ENCODE peak calls at places on chromosomes 13 and 19, in ten cellular contexts. R is stomach; M is effector memory CD4-positive, alpha-beta T cell; T is CD4-positive, alpha-beta memory T cell; Q is psoas muscle; I is SJSA1; A is mucosa of descending colon; G is breast epithelium; O is sigmoid colon; D is Peyer's patch. N is an unnamed sample.

GRCh38 chr13:25213716-25214115 is 41.6 kb upstream of the AMER2 start:
- DNase-seq in R (no peak), M (no peak), T (no peak), Q (no peak), I (no peak), A (no peak), G (no peak), O (no peak), D (no peak), N (no peak)

GRCh38 chr13:50366488-50367174 is 351.4 kb downstream of the KCNRG start:
- DNase-seq in R (no peak), M (no peak), T (no peak), Q (no peak), I (no peak), A (no peak), G (no peak), O (no peak), D (no peak), N (no peak)

GRCh38 chr19:41695745-41696144 is 7.7 kb upstream of the CEACAM7 start:
- DNase-seq in R (no peak), M (no peak), T (no peak), Q (no peak), I (peak; percentile 16), A (no peak), G (no peak), O (peak; percentile 43), D (peak; percentile 13), N (no peak)

GRCh38 chr19:48102870-48103751 is 7.5 kb downstream of the PLA2G4C start:
- DNase-seq in R (no peak), M (peak; percentile 17), T (no peak), Q (no peak), I (no peak), A (peak; percentile 67), G (no peak), O (no peak), D (no peak), N (no peak)

GRCh38 chr13:86020350-86021002 is 221.3 kb upstream of the SLITRK6 start:
- DNase-seq in R (no peak), M (no peak), T (no peak), Q (no peak), I (no peak), A (peak; percentile 19), G (no peak), O (no peak), D (no peak), N (no peak)

GRCh38 chr13:20151016-20151415 is 9.8 kb downstream of the GJA3 start:
- DNase-seq in R (no peak), M (no peak), T (no peak), Q (no peak), I (no peak), A (no peak), G (no peak), O (no peak), D (no peak), N (no peak)

GRCh38 chr19:36686365-36687213 is 823 bp upstream of the ZNF567 start:
- DNase-seq in R (no peak), M (no peak), T (no peak), Q (no peak), I (no peak), A (peak; percentile 29), G (no peak), O (no peak), D (no peak), N (no peak)

GRCh38 chr13:64936879-64937278 is 2293.3 kb downstream of the PCDH9 start:
- DNase-seq in R (no peak), M (no peak), T (no peak), Q (no peak), I (no peak), A (no peak), G (no peak), O (no peak), D (no peak), N (no peak)

GRCh38 chr13:41611385-41611784 is 154.0 kb downstream of the RGCC start:
- DNase-seq in R (no peak), M (no peak), T (no peak), Q (no peak), I (no peak), A (no peak), G (no peak), O (no peak), D (no peak), N (no peak)

GRCh38 chr19:48552406-48553322 is 692 bp downstream of the SULT2B1 start:
- DNase-seq in R (no peak), M (no peak), T (no peak), Q (no peak), I (no peak), A (peak; percentile 38), G (no peak), O (no peak), D (no peak), N (no peak)

GRCh38 chr19:42253245-42254082 is 1.5 kb downstream of the ERF start:
- DNase-seq in R (peak; percentile 62), M (peak; percentile 54), T (peak; percentile 76), Q (peak; percentile 68), I (peak; percentile 77), A (peak; percentile 74), G (no peak), O (peak; percentile 89), D (peak; percentile 85), N (peak; percentile 55)

GRCh38 chr13:36515466-36515865 is 83.2 kb downstream of the CCNA1 start:
- DNase-seq in R (no peak), M (no peak), T (no peak), Q (no peak), I (no peak), A (no peak), G (no peak), O (no peak), D (no peak), N (no peak)

GRCh38 chr13:38687246-38688229 is 661 bp downstream of the FREM2 start:
- DNase-seq in R (no peak), M (no peak), T (no peak), Q (no peak), I (no peak), A (peak; percentile 7), G (no peak), O (peak; percentile 64), D (no peak), N (no peak)

GRCh38 chr19:14408641-14409120 is 10.5 kb downstream of the DDX39A start:
- DNase-seq in R (no peak), M (no peak), T (peak; percentile 49), Q (no peak), I (no peak), A (no peak), G (no peak), O (no peak), D (no peak), N (no peak)

DNA sequence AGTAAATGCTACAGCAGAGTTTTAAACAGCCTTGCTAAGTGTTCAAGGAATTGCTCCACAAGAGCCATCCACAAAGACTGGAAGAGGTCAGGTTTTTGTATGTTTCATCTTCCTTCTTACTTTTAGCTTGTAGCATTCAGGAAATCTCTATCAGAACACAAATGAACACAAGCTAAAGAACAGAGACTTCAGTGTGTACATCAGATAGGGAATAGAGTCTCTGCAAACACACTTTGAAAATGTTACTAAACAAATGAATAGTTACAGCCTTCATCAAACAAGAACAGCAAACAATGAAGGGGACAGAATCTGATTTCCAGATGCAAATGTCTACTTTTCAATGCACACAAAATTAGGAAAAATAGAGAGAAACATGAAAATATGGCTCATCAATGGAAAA is 7.7 kb downstream of the ZNF563 start:
- DNase-seq in R (no peak), M (no peak), T (no peak), Q (no peak), I (no peak), A (no peak), G (no peak), O (no peak), D (no peak), N (no peak)
- H3K4me1 ChIP-seq in R (no peaks in the 10 kb centered on the region), M (no peaks in the 10 kb centered on the region), T (peaks cover 2% of the 10 kb centered on the region), Q (peaks cover 5% of the 10 kb centered on the region), I (no peaks in the 10 kb centered on the region), A (peaks cover 12% of the 10 kb centered on the region), G (no peaks in the 10 kb centered on the region), O (no peaks in the 10 kb centered on the region), D (peaks cover 8% of the 10 kb centered on the region), N (no peaks in the 10 kb centered on the region)

GRCh38 chr13:97145057-97145456 is 77.1 kb upstream of the MBNL2 start:
- DNase-seq in R (no peak), M (no peak), T (no peak), Q (no peak), I (no peak), A (no peak), G (no peak), O (no peak), D (no peak), N (no peak)

GRCh38 chr13:97148894-97149293 is 73.2 kb upstream of the MBNL2 start:
- DNase-seq in R (no peak), M (no peak), T (no peak), Q (no peak), I (no peak), A (no peak), G (no peak), O (no peak), D (no peak), N (no peak)
- H3K4me1 ChIP-seq in R (no peaks in the 10 kb centered on the region), M (no peaks in the 10 kb centered on the region), T (no peaks in the 10 kb centered on the region), Q (no peaks in the 10 kb centered on the region), I (no peaks in the 10 kb centered on the region), A (no peaks in the 10 kb centered on the region), G (no peaks in the 10 kb centered on the region), O (no peaks in the 10 kb centered on the region), D (no peaks in the 10 kb centered on the region), N (no peaks in the 10 kb centered on the region)

GRCh38 chr19:55366790-55367189 is 3.5 kb downstream of the IL11 start:
- DNase-seq in R (no peak), M (no peak), T (no peak), Q (no peak), I (no peak), A (no peak), G (no peak), O (no peak), D (no peak), N (no peak)

GRCh38 chr19:55365922-55366321 is 2.9 kb upstream of the GARIN5B start:
- DNase-seq in R (no peak), M (no peak), T (no peak), Q (no peak), I (no peak), A (no peak), G (no peak), O (no peak), D (no peak), N (no peak)

GRCh38 chr19:55368701-55369563 is 1.3 kb downstream of the IL11 start:
- DNase-seq in R (no peak), M (no peak), T (no peak), Q (no peak), I (peak; percentile 71), A (no peak), G (no peak), O (no peak), D (no peak), N (no peak)

GRCh38 chr19:55369651-55370304 is 485 bp downstream of the IL11 start:
- DNase-seq in R (no peak), M (no peak), T (no peak), Q (no peak), I (peak; percentile 88), A (no peak), G (no peak), O (no peak), D (no peak), N (no peak)

GRCh38 chr19:55368106-55368505 is 2.2 kb downstream of the IL11 start:
- DNase-seq in R (no peak), M (no peak), T (no peak), Q (no peak), I (no peak), A (no peak), G (no peak), O (no peak), D (no peak), N (no peak)
- H3K4me1 ChIP-seq in R (peaks cover 20% of the 10 kb centered on the region), M (peaks cover 15% of the 10 kb centered on the region), T (peaks cover 7% of the 10 kb centered on the region), Q (no peaks in the 10 kb centered on the region), I (peaks cover 59% of the 10 kb centered on the region), A (peaks cover 8% of the 10 kb centered on the region), G (peaks cover 6% of the 10 kb centered on the region), O (peaks cover 15% of the 10 kb centered on the region), D (peaks cover 19% of the 10 kb centered on the region), N (peaks cover 11% of the 10 kb centered on the region)

GRCh38 chr19:3096267-3096901 is 2.2 kb downstream of the GNA11 start:
- DNase-seq in R (no peak), M (no peak), T (no peak), Q (no peak), I (no peak), A (peak; percentile 45), G (no peak), O (no peak), D (peak; percentile 80), N (no peak)
- H3K4me1 ChIP-seq in R (peaks cover 66% of the 10 kb centered on the region), M (peaks cover 30% of the 10 kb centered on the region), T (peaks cover 34% of the 10 kb centered on the region), Q (peaks cover 51% of the 10 kb centered on the region), I (peaks cover 41% of the 10 kb centered on the region), A (peaks cover 48% of the 10 kb centered on the region), G (peaks cover 37% of the 10 kb centered on the region), O (peaks cover 69% of the 10 kb centered on the region), D (peaks cover 53% of the 10 kb centered on the region), N (peaks cover 12% of the 10 kb centered on the region)